ENCODE peak calls at places on chromosomes 2 and 18, in ten cellular contexts. One of them, this sample, is unnamed.
A peak's percentile ranks its signal among the peaks of the same experiment; 100 is the strongest.

GRCh38 chr2:52658598-52658997 is 1109.0 kb upstream of the CHAC2 start:
- DNase-seq in endothelial cell of umbilical vein: peak; percentile 82
- DNase-seq in keratinocyte: no peak
- DNase-seq in fibroblast of lung: peak; percentile 96
- DNase-seq in A673: no peak
- DNase-seq in HCT116: peak; percentile 4
- DNase-seq in astrocyte: peak; percentile 100
- DNase-seq in K562: no peak
- DNase-seq in GM23248: peak; percentile 58
- DNase-seq in neural progenitor cell: no peak
- DNase-seq in this sample: no peak

GRCh38 chr2:158745067-158745865 is 49.9 kb upstream of the DAPL1 start:
- DNase-seq in keratinocyte: no peak
- DNase-seq in K562: no peak
- DNase-seq in fibroblast of lung: peak; percentile 78
- DNase-seq in neural progenitor cell: peak; percentile 83
- DNase-seq in HCT116: peak; percentile 35
- DNase-seq in GM23248: peak; percentile 72
- DNase-seq in endothelial cell of umbilical vein: peak; percentile 80
- DNase-seq in A673: peak; percentile 68
- DNase-seq in astrocyte: peak; percentile 51
- DNase-seq in this sample: peak; percentile 43

GRCh38 chr18:46464926-46465655 is 191.9 kb downstream of the LOXHD1 start:
- DNase-seq in K562: peak; percentile 13
- DNase-seq in A673: no peak
- DNase-seq in keratinocyte: no peak
- DNase-seq in neural progenitor cell: no peak
- DNase-seq in endothelial cell of umbilical vein: no peak
- DNase-seq in HCT116: no peak
- DNase-seq in GM23248: no peak
- DNase-seq in fibroblast of lung: no peak
- DNase-seq in astrocyte: no peak
- DNase-seq in this sample: no peak

GRCh38 chr2:155842103-155842502 is 490.4 kb downstream of the NR4A2 start:
- DNase-seq in keratinocyte: no peak
- DNase-seq in neural progenitor cell: no peak
- DNase-seq in A673: no peak
- DNase-seq in fibroblast of lung: no peak
- DNase-seq in K562: no peak
- DNase-seq in GM23248: peak; percentile 4
- DNase-seq in HCT116: no peak
- DNase-seq in endothelial cell of umbilical vein: no peak
- DNase-seq in astrocyte: peak; percentile 77
- DNase-seq in this sample: no peak

GRCh38 chr18:64202229-64202835 is 53.4 kb upstream of the LINC00305 start:
- DNase-seq in A673: no peak
- DNase-seq in HCT116: no peak
- DNase-seq in astrocyte: no peak
- DNase-seq in neural progenitor cell: peak; percentile 27
- DNase-seq in keratinocyte: no peak
- DNase-seq in GM23248: no peak
- DNase-seq in endothelial cell of umbilical vein: no peak
- DNase-seq in fibroblast of lung: no peak
- DNase-seq in K562: no peak
- DNase-seq in this sample: no peak

GRCh38 chr2:156818944-156819343 is 382.8 kb downstream of the GPD2 start:
- DNase-seq in neural progenitor cell: no peak
- DNase-seq in fibroblast of lung: peak; percentile 86
- DNase-seq in astrocyte: no peak
- DNase-seq in keratinocyte: no peak
- DNase-seq in A673: peak; percentile 96
- DNase-seq in GM23248: peak; percentile 24
- DNase-seq in HCT116: no peak
- DNase-seq in endothelial cell of umbilical vein: no peak
- DNase-seq in K562: no peak
- DNase-seq in this sample: peak; percentile 47

GRCh38 chr2:41933585-41934322 is 114.1 kb upstream of the PKDCC start:
- DNase-seq in A673: no peak
- DNase-seq in fibroblast of lung: peak; percentile 98
- DNase-seq in keratinocyte: no peak
- DNase-seq in K562: no peak
- DNase-seq in HCT116: no peak
- DNase-seq in neural progenitor cell: no peak
- DNase-seq in GM23248: peak; percentile 97
- DNase-seq in endothelial cell of umbilical vein: no peak
- DNase-seq in astrocyte: peak; percentile 95
- DNase-seq in this sample: no peak

GRCh38 chr2:233331536-233331935 is 22.8 kb upstream of the DGKD start:
- DNase-seq in K562: no peak
- DNase-seq in A673: peak; percentile 45
- DNase-seq in astrocyte: no peak
- DNase-seq in GM23248: no peak
- DNase-seq in neural progenitor cell: no peak
- DNase-seq in fibroblast of lung: no peak
- DNase-seq in keratinocyte: no peak
- DNase-seq in endothelial cell of umbilical vein: no peak
- DNase-seq in HCT116: no peak
- DNase-seq in this sample: peak; percentile 61

GRCh38 chr18:6355789-6356589 is 58.7 kb downstream of the L3MBTL4 start:
- DNase-seq in endothelial cell of umbilical vein: no peak
- DNase-seq in A673: no peak
- DNase-seq in GM23248: peak; percentile 60
- DNase-seq in fibroblast of lung: peak; percentile 33
- DNase-seq in K562: no peak
- DNase-seq in keratinocyte: no peak
- DNase-seq in HCT116: no peak
- DNase-seq in neural progenitor cell: no peak
- DNase-seq in astrocyte: peak; percentile 58
- DNase-seq in this sample: no peak

GRCh38 chr18:9337875-9338274 is 3.3 kb downstream of the TWSG1 start:
- DNase-seq in keratinocyte: no peak
- DNase-seq in fibroblast of lung: peak; percentile 33
- DNase-seq in A673: peak; percentile 24
- DNase-seq in neural progenitor cell: no peak
- DNase-seq in GM23248: peak; percentile 48
- DNase-seq in endothelial cell of umbilical vein: peak; percentile 31
- DNase-seq in K562: no peak
- DNase-seq in astrocyte: peak; percentile 61
- DNase-seq in HCT116: no peak
- DNase-seq in this sample: no peak

GRCh38 chr2:216156822-216157221 is 47.7 kb downstream of the XRCC5 start:
- DNase-seq in astrocyte: no peak
- DNase-seq in GM23248: no peak
- DNase-seq in K562: no peak
- DNase-seq in A673: no peak
- DNase-seq in fibroblast of lung: no peak
- DNase-seq in keratinocyte: no peak
- DNase-seq in neural progenitor cell: no peak
- DNase-seq in endothelial cell of umbilical vein: no peak
- DNase-seq in HCT116: no peak
- DNase-seq in this sample: no peak

GRCh38 chr2:216151313-216152030 is 42.3 kb downstream of the XRCC5 start:
- DNase-seq in GM23248: peak; percentile 44
- DNase-seq in keratinocyte: no peak
- DNase-seq in A673: peak; percentile 27
- DNase-seq in astrocyte: no peak
- DNase-seq in HCT116: no peak
- DNase-seq in endothelial cell of umbilical vein: no peak
- DNase-seq in neural progenitor cell: no peak
- DNase-seq in K562: no peak
- DNase-seq in fibroblast of lung: peak; percentile 17
- DNase-seq in this sample: no peak

GRCh38 chr2:216159646-216160045 is 50.5 kb downstream of the XRCC5 start:
- DNase-seq in neural progenitor cell: no peak
- DNase-seq in K562: no peak
- DNase-seq in GM23248: peak; percentile 10
- DNase-seq in fibroblast of lung: no peak
- DNase-seq in HCT116: no peak
- DNase-seq in endothelial cell of umbilical vein: no peak
- DNase-seq in A673: no peak
- DNase-seq in keratinocyte: no peak
- DNase-seq in astrocyte: no peak
- DNase-seq in this sample: no peak

GRCh38 chr2:216159161-216159560 is 50.0 kb downstream of the XRCC5 start:
- DNase-seq in endothelial cell of umbilical vein: no peak
- DNase-seq in keratinocyte: no peak
- DNase-seq in A673: no peak
- DNase-seq in HCT116: no peak
- DNase-seq in GM23248: no peak
- DNase-seq in neural progenitor cell: no peak
- DNase-seq in astrocyte: no peak
- DNase-seq in fibroblast of lung: peak; percentile 20
- DNase-seq in K562: no peak
- DNase-seq in this sample: no peak

DNA sequence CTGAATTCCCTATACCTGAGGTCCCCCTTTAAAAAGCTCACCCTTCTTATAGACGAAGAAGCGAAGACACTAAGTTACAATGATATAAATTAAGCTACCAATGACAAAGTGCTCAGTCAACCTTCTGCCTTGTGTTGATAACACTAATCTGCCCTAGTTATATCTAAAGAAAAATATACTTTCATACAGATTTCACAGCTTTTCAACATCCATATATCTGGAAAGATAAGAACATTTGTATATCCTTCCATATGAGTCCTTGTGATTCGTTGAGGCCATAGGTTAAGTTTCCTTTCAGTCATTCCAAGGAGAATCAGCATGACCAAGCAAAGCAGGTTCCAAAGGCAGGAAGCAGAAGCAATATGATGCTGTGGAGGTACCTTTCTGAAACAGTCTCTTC is 46.8 kb downstream of the XRCC5 start:
- DNase-seq in K562: no peak
- DNase-seq in neural progenitor cell: no peak
- DNase-seq in HCT116: no peak
- DNase-seq in endothelial cell of umbilical vein: no peak
- DNase-seq in GM23248: no peak
- DNase-seq in keratinocyte: no peak
- DNase-seq in A673: no peak
- DNase-seq in astrocyte: no peak
- DNase-seq in fibroblast of lung: no peak
- DNase-seq in this sample: no peak
- H3K36me3 ChIP-seq in K562: peaks cover 90% of the 10 kb centered on the region
- H3K36me3 ChIP-seq in neural progenitor cell: peaks cover 36% of the 10 kb centered on the region
- H3K36me3 ChIP-seq in HCT116: peaks cover 46% of the 10 kb centered on the region
- H3K36me3 ChIP-seq in endothelial cell of umbilical vein: peaks cover 42% of the 10 kb centered on the region
- H3K36me3 ChIP-seq in GM23248: peaks cover 56% of the 10 kb centered on the region
- H3K36me3 ChIP-seq in keratinocyte: peaks cover 15% of the 10 kb centered on the region
- H3K36me3 ChIP-seq in A673: peaks cover 86% of the 10 kb centered on the region
- H3K36me3 ChIP-seq in astrocyte: peaks cover 67% of the 10 kb centered on the region
- H3K36me3 ChIP-seq in fibroblast of lung: peaks cover 7% of the 10 kb centered on the region
- H3K36me3 ChIP-seq in this sample: peaks cover 98% of the 10 kb centered on the region

GRCh38 chr2:2715036-2715818 is 384.2 kb upstream of the MYT1L start:
- DNase-seq in endothelial cell of umbilical vein: no peak
- DNase-seq in astrocyte: no peak
- DNase-seq in A673: no peak
- DNase-seq in fibroblast of lung: no peak
- DNase-seq in K562: no peak
- DNase-seq in HCT116: no peak
- DNase-seq in GM23248: no peak
- DNase-seq in neural progenitor cell: no peak
- DNase-seq in keratinocyte: no peak
- DNase-seq in this sample: no peak

GRCh38 chr2:2717406-2717805 is 386.3 kb upstream of the MYT1L start:
- DNase-seq in fibroblast of lung: no peak
- DNase-seq in neural progenitor cell: no peak
- DNase-seq in A673: no peak
- DNase-seq in K562: no peak
- DNase-seq in GM23248: no peak
- DNase-seq in keratinocyte: no peak
- DNase-seq in astrocyte: no peak
- DNase-seq in endothelial cell of umbilical vein: no peak
- DNase-seq in HCT116: no peak
- DNase-seq in this sample: no peak

GRCh38 chr2:2716771-2717170 is 385.7 kb upstream of the MYT1L start:
- DNase-seq in fibroblast of lung: no peak
- DNase-seq in keratinocyte: no peak
- DNase-seq in K562: no peak
- DNase-seq in astrocyte: no peak
- DNase-seq in HCT116: no peak
- DNase-seq in A673: no peak
- DNase-seq in GM23248: no peak
- DNase-seq in neural progenitor cell: no peak
- DNase-seq in endothelial cell of umbilical vein: no peak
- DNase-seq in this sample: no peak

GRCh38 chr2:2719015-2719414 is 387.9 kb upstream of the MYT1L start:
- DNase-seq in astrocyte: no peak
- DNase-seq in HCT116: no peak
- DNase-seq in A673: peak; percentile 8
- DNase-seq in fibroblast of lung: no peak
- DNase-seq in K562: no peak
- DNase-seq in keratinocyte: no peak
- DNase-seq in endothelial cell of umbilical vein: no peak
- DNase-seq in GM23248: peak; percentile 5
- DNase-seq in neural progenitor cell: peak; percentile 31
- DNase-seq in this sample: peak; percentile 6

GRCh38 chr2:2714413-2714812 is 383.3 kb upstream of the MYT1L start:
- DNase-seq in keratinocyte: no peak
- DNase-seq in GM23248: no peak
- DNase-seq in HCT116: no peak
- DNase-seq in K562: no peak
- DNase-seq in endothelial cell of umbilical vein: no peak
- DNase-seq in A673: no peak
- DNase-seq in astrocyte: no peak
- DNase-seq in fibroblast of lung: no peak
- DNase-seq in neural progenitor cell: no peak
- DNase-seq in this sample: no peak
- H3K27ac ChIP-seq in keratinocyte: no peak overlapping the region
- H3K27ac ChIP-seq in GM23248: no peak overlapping the region
- H3K27ac ChIP-seq in HCT116: no peak overlapping the region
- H3K27ac ChIP-seq in K562: no peak overlapping the region
- H3K27ac ChIP-seq in endothelial cell of umbilical vein: no peak overlapping the region
- H3K27ac ChIP-seq in A673: no peak overlapping the region
- H3K27ac ChIP-seq in astrocyte: no peak overlapping the region
- H3K27ac ChIP-seq in fibroblast of lung: no peak overlapping the region
- H3K27ac ChIP-seq in neural progenitor cell: no peak overlapping the region
- H3K27ac ChIP-seq in this sample: no peak overlapping the region

GRCh38 chr2:138079976-138080375 is 115.7 kb downstream of the HNMT start:
- DNase-seq in astrocyte: no peak
- DNase-seq in A673: no peak
- DNase-seq in fibroblast of lung: no peak
- DNase-seq in HCT116: no peak
- DNase-seq in GM23248: no peak
- DNase-seq in keratinocyte: no peak
- DNase-seq in endothelial cell of umbilical vein: no peak
- DNase-seq in neural progenitor cell: no peak
- DNase-seq in K562: no peak
- DNase-seq in this sample: no peak
- TF ChIP-seq EZH2 in astrocyte: no peak
- TF ChIP-seq EZH2 in A673: no peak
- TF ChIP-seq EZH2 in fibroblast of lung: no peak
- TF ChIP-seq EZH2 in HCT116: no peak
- TF ChIP-seq EZH2 in GM23248: no peak
- TF ChIP-seq EZH2 in keratinocyte: no peak
- TF ChIP-seq EZH2 in endothelial cell of umbilical vein: no peak
- TF ChIP-seq EZH2 in neural progenitor cell: no peak
- TF ChIP-seq EZH2 in K562: no peak
- TF ChIP-seq EZH2 in this sample: no peak

GRCh38 chr2:60586081-60586480 is 32.6 kb upstream of the BCL11A start:
- DNase-seq in astrocyte: no peak
- DNase-seq in A673: no peak
- DNase-seq in keratinocyte: peak; percentile 42
- DNase-seq in GM23248: no peak
- DNase-seq in fibroblast of lung: no peak
- DNase-seq in HCT116: no peak
- DNase-seq in endothelial cell of umbilical vein: no peak
- DNase-seq in neural progenitor cell: no peak
- DNase-seq in K562: no peak
- DNase-seq in this sample: no peak
- H3K36me3 ChIP-seq in astrocyte: no peaks in the 10 kb centered on the region
- H3K36me3 ChIP-seq in A673: no peaks in the 10 kb centered on the region
- H3K36me3 ChIP-seq in keratinocyte: no peaks in the 10 kb centered on the region
- H3K36me3 ChIP-seq in GM23248: no peaks in the 10 kb centered on the region
- H3K36me3 ChIP-seq in fibroblast of lung: no peaks in the 10 kb centered on the region
- H3K36me3 ChIP-seq in HCT116: no peaks in the 10 kb centered on the region
- H3K36me3 ChIP-seq in endothelial cell of umbilical vein: no peaks in the 10 kb centered on the region
- H3K36me3 ChIP-seq in neural progenitor cell: no peaks in the 10 kb centered on the region
- H3K36me3 ChIP-seq in K562: no peaks in the 10 kb centered on the region
- H3K36me3 ChIP-seq in this sample: no peaks in the 10 kb centered on the region